ENCODE peak calls at places on chromosome 19, in four cellular contexts. G is HepG2, M is K562, Y is H1. O is an unnamed sample.

GRCh38 chr19:4870025-4870700 is 2.7 kb upstream of the PLIN3 start:
- DNase-seq in G (peak), M (peak), Y (no peak), O (no peak)

GRCh38 chr19:17213334-17213733 is 1.8 kb upstream of the USE1 start:
- DNase-seq in G (no peak), M (no peak), Y (no peak), O (no peak)

GRCh38 chr19:10105241-10106099 is 692 bp upstream of the PPAN start:
- DNase-seq in G (no peak), M (peak), Y (no peak), O (peak)

GRCh38 chr19:38655148-38655824 is 7.8 kb downstream of the ACTN4 start:
- DNase-seq in G (no peak), M (no peak), Y (no peak), O (no peak)

GRCh38 chr19:18543814-18544475 is 572 bp upstream of the FKBP8 start:
- DNase-seq in G (peak), M (peak), Y (peak), O (peak)

GRCh38 chr19:29941828-29942403 is at the start of gene URI1:
- DNase-seq in G (peak), M (peak), Y (peak), O (no peak)

GRCh38 chr19:39276740-39277139 is 8.5 kb downstream of the IFNL2 start:
- DNase-seq in G (no peak), M (no peak), Y (no peak), O (no peak)

GRCh38 chr19:6274756-6275155 is 5.0 kb downstream of the MLLT1 start:
- DNase-seq in G (no peak), M (no peak), Y (no peak), O (no peak)

GRCh38 chr19:38849746-38850230 is at the start of gene HNRNPL:
- DNase-seq in G (no peak), M (peak), Y (peak), O (no peak)

DNA sequence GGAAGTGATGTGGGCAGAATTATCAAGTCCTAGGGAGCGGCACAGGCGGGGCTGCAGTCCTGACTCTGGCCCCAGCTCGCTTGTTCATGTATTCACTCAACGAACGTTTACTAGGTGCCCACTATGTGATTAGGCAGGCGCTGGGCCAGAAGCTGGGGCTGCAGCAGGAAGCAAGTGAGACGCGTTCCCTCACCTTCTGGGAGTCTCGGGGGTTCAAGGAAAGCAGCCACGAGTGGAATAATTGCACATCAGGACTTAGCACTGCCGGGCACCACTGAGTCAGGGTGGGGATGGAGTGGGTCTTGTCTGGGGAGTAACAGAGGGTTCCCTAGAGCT is 2.5 kb upstream of the LMTK3 start:
- DNase-seq in G (no peak), M (no peak), Y (no peak), O (no peak)
- TF ChIP-seq TAF1 in G (no peak), M (no peak), Y (no peak), O (no peak)

DNA sequence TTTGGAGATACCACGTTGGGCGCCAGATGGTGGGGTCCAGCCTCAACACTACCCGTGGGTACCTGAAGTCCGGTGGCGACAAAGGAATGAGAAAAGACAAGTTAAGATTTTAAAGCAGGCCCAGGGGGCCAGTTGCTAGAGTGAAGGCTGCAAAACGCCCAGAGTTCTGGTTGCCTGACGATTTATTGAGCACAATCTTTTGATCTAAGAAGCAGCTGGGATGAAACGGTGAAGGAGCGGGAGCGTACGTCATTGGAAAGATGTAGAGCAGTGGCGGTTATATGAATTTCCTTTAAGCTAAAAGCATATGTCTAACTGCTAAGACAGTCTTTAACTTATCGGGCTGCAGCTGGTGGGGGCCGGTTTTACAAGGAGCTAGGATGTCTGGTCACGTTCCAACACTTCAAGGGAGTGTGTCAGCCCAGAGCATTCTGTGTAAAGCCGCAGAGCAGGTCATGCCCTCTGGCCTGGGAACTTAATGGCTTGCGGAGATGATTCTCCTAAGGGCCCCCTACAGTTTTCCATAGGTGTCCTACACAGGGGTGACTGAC is 28.9 kb upstream of the EVI5L start:
- DNase-seq in G (no peak), M (peak), Y (no peak), O (no peak)
- H2AFZ ChIP-seq in G (no peak), M (no peak), Y (no peak), O (no peak)

GRCh38 chr19:2477732-2478191 is 1.8 kb downstream of the GADD45B start:
- DNase-seq in G (no peak), M (no peak), Y (no peak), O (no peak)
- TF ChIP-seq TAF1 in G (no peak), M (no peak), Y (no peak), O (no peak)

GRCh38 chr19:3503036-3503572 is 2.6 kb upstream of the DOHH start:
- DNase-seq in G (no peak), M (no peak), Y (no peak), O (no peak)

GRCh38 chr19:3501780-3502179 is 1.3 kb upstream of the DOHH start:
- DNase-seq in G (no peak), M (no peak), Y (no peak), O (no peak)

GRCh38 chr19:3499738-3500428 is 591 bp downstream of the DOHH start:
- DNase-seq in G (no peak), M (no peak), Y (no peak), O (no peak)

GRCh38 chr19:3497757-3498515 is 2.5 kb downstream of the DOHH start:
- DNase-seq in G (peak), M (no peak), Y (no peak), O (no peak)

GRCh38 chr19:3500429-3501101 is at the start of gene DOHH:
- DNase-seq in G (peak), M (peak), Y (peak), O (peak)
- H2AFZ ChIP-seq in G (peak), M (peak), Y (peak), O (peak)

GRCh38 chr19:49152218-49152550 is 3.0 kb downstream of the HRC start:
- DNase-seq in G (no peak), M (peak), Y (no peak), O (no peak)

GRCh38 chr19:49150106-49150943 is 4.9 kb downstream of the HRC start:
- DNase-seq in G (peak), M (peak), Y (peak), O (no peak)

GRCh38 chr19:49150944-49151243 is 4.3 kb downstream of the HRC start:
- DNase-seq in G (no peak), M (no peak), Y (no peak), O (no peak)

GRCh38 chr19:49153167-49153809 is 1.9 kb downstream of the HRC start:
- DNase-seq in G (no peak), M (no peak), Y (no peak), O (no peak)

DNA sequence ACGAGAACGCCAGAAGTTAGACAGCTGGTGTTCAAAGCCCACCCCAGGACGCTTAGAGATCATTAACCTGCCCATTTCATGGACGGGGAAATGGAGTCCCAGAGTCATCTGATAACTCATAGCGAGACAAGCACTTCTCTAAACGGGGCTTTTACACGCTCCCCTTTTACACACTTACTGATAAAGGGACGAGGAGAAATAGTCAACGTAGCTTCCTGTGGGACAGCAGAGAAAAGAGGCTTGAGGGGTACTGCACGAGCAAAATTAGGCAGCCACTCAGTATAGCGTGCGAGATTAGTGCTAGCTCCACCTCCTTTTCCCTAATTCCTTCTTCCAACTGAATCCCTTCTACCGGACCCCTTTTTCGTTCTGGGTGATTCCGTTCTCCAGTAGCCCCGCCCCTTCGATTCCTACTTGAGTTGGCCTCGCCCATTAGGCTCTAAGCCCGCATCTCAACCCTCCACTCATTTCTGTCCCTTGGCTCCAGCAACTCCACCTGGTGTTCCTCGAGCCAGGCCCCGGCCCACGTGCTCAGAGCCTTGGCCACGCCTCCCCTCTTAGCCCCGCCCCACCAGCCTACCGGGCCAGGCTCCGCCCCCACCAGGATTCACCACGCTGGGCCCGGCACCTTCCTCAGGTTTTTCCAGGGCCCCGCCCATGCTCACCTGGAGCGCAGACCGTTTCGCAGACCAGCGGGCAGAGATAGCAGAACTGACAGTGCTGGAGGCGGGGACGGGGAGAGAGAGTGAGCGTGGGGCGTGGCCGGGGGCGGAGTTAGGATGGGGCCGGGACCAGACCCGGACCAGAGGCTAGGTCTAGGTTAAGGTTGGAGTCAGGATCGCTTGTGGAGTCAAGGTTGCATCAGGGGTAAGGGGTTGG is 3.6 kb downstream of the HRC start:
- DNase-seq in G (no peak), M (peak), Y (peak), O (no peak)
- TF ChIP-seq TAF1 in G (no peak), M (peak), Y (peak), O (no peak)

GRCh38 chr19:40411958-40412499 is 1.1 kb downstream of the PRX start:
- DNase-seq in G (no peak), M (peak), Y (no peak), O (no peak)

GRCh38 chr19:40413291-40413994 is at the start of gene PRX:
- DNase-seq in G (no peak), M (peak), Y (peak), O (no peak)

GRCh38 chr19:40410030-40410389 is 3.2 kb downstream of the PRX start:
- DNase-seq in G (no peak), M (no peak), Y (no peak), O (no peak)

GRCh38 chr19:40412866-40413265 is 312 bp downstream of the PRX start:
- DNase-seq in G (no peak), M (no peak), Y (no peak), O (no peak)

DNA sequence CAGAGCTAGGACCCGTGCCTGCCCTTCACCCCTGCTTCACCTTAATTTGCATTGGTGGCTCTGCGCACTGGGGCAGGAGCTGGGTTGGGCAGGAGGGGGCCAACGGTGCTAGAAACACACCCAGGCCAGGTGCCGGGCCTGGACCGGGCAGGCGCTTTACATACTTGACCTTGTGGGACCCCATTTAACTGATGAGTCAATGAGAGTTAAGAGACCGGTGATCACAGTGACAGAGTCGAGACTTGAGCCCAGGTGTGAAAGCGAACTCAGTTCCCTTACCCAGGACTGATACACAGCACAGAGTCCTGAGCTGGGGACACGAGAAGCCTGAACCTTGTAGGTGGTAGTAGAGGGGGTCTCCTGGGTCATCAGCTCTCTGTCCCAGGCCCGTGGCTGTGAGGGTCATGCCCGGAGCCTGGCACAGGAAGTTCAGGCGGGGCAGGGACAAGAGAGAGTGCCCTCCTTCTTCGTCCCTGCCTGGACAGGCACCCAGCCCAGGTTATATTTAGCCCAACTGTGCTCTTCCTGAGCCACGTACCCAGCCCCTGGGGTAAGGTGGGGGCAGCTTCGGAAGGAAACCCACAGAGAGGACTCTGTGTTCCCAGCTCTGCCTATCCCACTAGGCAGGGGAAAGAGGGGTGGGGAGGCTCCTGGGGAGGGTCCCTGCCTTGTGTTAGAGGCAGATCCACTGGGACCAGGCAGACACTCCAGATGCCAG is 1.9 kb downstream of the PRX start:
- DNase-seq in G (no peak), M (no peak), Y (no peak), O (no peak)
- H2AFZ ChIP-seq in G (no peak), M (no peak), Y (no peak), O (peak)

DNA sequence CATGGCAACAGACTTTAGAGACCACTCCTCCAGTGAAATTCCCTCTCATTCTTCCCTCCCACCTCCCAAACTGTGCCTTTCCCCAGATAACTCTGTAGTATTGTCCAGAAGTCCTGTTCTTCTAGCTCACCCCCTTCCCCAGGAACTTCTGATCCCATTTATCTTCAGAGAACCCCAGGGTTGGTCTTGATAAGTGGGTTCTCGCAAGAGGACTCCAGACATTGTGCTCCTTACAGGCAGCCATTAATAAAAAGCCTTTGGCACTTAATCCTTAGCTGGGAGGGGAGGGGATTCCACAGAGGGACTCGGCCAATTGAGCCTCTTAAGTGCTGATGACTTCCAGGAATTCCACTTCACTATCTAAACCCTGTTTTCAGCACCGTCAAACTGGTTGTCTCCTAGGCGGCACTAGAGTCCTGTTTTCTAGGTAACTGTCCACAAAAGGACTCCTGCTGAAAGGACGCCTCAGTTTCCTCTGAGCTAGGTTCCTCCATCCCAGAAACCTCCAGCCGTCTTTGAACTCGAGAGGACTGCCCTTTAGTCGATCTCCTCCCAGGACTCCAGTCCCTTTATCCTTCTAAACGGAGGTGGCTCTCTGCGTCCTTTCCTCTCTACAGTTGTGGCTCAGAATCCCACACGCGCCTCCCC is 2.0 kb downstream of the LTBP4 start:
- DNase-seq in G (peak), M (no peak), Y (no peak), O (no peak)
- TF ChIP-seq TAF1 in G (no peak), M (peak), Y (no peak), O (no peak)

O was measured in GM12878.